ENCODE peak calls at places on chromosomes 16 and 17, in seven cellular contexts. One of them, this sample, is unnamed.
A peak's percentile ranks its signal among the peaks of the same experiment; 100 is the strongest.

GRCh38 chr16:85446846-85447656 is 166.1 kb upstream of the GSE1 start:
- DNase-seq in A549: no peak
- DNase-seq in AG04450: no peak
- DNase-seq in GM10248: peak; percentile 55
- DNase-seq in NCI-H1436: no peak
- DNase-seq in left lobe of liver: no peak
- DNase-seq in AG08395: no peak
- DNase-seq in this sample: no peak

GRCh38 chr17:40326014-40326831 is 17.2 kb downstream of the RARA start:
- DNase-seq in A549: no peak
- DNase-seq in AG04450: no peak
- DNase-seq in GM10248: no peak
- DNase-seq in NCI-H1436: no peak
- DNase-seq in left lobe of liver: peak; percentile 84
- DNase-seq in AG08395: no peak
- DNase-seq in this sample: no peak

GRCh38 chr16:66204761-66205160 is 161.7 kb upstream of the CDH5 start:
- DNase-seq in A549: no peak
- DNase-seq in AG04450: no peak
- DNase-seq in GM10248: no peak
- DNase-seq in NCI-H1436: no peak
- DNase-seq in left lobe of liver: no peak
- DNase-seq in AG08395: peak; percentile 50
- DNase-seq in this sample: no peak

GRCh38 chr17:51733166-51733565 is 425.3 kb downstream of the CA10 start:
- DNase-seq in A549: no peak
- DNase-seq in AG04450: no peak
- DNase-seq in GM10248: no peak
- DNase-seq in NCI-H1436: no peak
- DNase-seq in left lobe of liver: no peak
- DNase-seq in AG08395: no peak
- DNase-seq in this sample: no peak

GRCh38 chr17:80393491-80393890 is 21.5 kb upstream of the ENDOV start:
- DNase-seq in A549: no peak
- DNase-seq in AG04450: no peak
- DNase-seq in GM10248: no peak
- DNase-seq in NCI-H1436: no peak
- DNase-seq in left lobe of liver: no peak
- DNase-seq in AG08395: no peak
- DNase-seq in this sample: no peak

GRCh38 chr16:49495151-49495566 is 121.6 kb downstream of the C16orf78 start:
- DNase-seq in A549: no peak
- DNase-seq in AG04450: no peak
- DNase-seq in GM10248: no peak
- DNase-seq in NCI-H1436: no peak
- DNase-seq in left lobe of liver: peak; percentile 23
- DNase-seq in AG08395: no peak
- DNase-seq in this sample: no peak

GRCh38 chr16:978403-978802 is 3.2 kb upstream of the SOX8 start:
- DNase-seq in A549: no peak
- DNase-seq in AG04450: no peak
- DNase-seq in GM10248: no peak
- DNase-seq in NCI-H1436: no peak
- DNase-seq in left lobe of liver: no peak
- DNase-seq in AG08395: no peak
- DNase-seq in this sample: no peak

GRCh38 chr17:80198144-80198661 is 21.9 kb downstream of the SGSH start:
- DNase-seq in A549: no peak
- DNase-seq in AG04450: no peak
- DNase-seq in GM10248: no peak
- DNase-seq in NCI-H1436: no peak
- DNase-seq in left lobe of liver: no peak
- DNase-seq in AG08395: no peak
- DNase-seq in this sample: no peak

GRCh38 chr16:22008215-22009142 is 568 bp downstream of the MOSMO start:
- DNase-seq in A549: peak; percentile 16
- DNase-seq in AG04450: no peak
- DNase-seq in GM10248: no peak
- DNase-seq in NCI-H1436: no peak
- DNase-seq in left lobe of liver: peak; percentile 53
- DNase-seq in AG08395: peak; percentile 26
- DNase-seq in this sample: no peak

GRCh38 chr16:77414752-77415231 is 20.0 kb downstream of the ADAMTS18 start:
- DNase-seq in A549: peak; percentile 61
- DNase-seq in AG04450: no peak
- DNase-seq in GM10248: no peak
- DNase-seq in NCI-H1436: no peak
- DNase-seq in left lobe of liver: no peak
- DNase-seq in AG08395: no peak
- DNase-seq in this sample: no peak

GRCh38 chr16:10981697-10982216 is 37.4 kb downstream of the CLEC16A start:
- DNase-seq in A549: peak; percentile 53
- DNase-seq in AG04450: no peak
- DNase-seq in GM10248: peak; percentile 71
- DNase-seq in NCI-H1436: peak; percentile 80
- DNase-seq in left lobe of liver: no peak
- DNase-seq in AG08395: no peak
- DNase-seq in this sample: no peak

GRCh38 chr17:20092292-20092867 is 83.2 kb downstream of the SPECC1 start:
- DNase-seq in A549: no peak
- DNase-seq in AG04450: no peak
- DNase-seq in GM10248: no peak
- DNase-seq in NCI-H1436: peak; percentile 26
- DNase-seq in left lobe of liver: no peak
- DNase-seq in AG08395: no peak
- DNase-seq in this sample: no peak

GRCh38 chr16:85172465-85173071 is 60.3 kb upstream of the CIBAR2 start:
- DNase-seq in A549: peak; percentile 62
- DNase-seq in AG04450: no peak
- DNase-seq in GM10248: no peak
- DNase-seq in NCI-H1436: peak; percentile 29
- DNase-seq in left lobe of liver: peak; percentile 71
- DNase-seq in AG08395: peak; percentile 52
- DNase-seq in this sample: no peak

GRCh38 chr16:67104845-67105244 is 4.9 kb upstream of the PHAF1 start:
- DNase-seq in A549: no peak
- DNase-seq in AG04450: no peak
- DNase-seq in GM10248: no peak
- DNase-seq in NCI-H1436: no peak
- DNase-seq in left lobe of liver: no peak
- DNase-seq in AG08395: no peak
- DNase-seq in this sample: no peak

GRCh38 chr16:85651822-85652430 is 36.8 kb downstream of the GINS2 start:
- DNase-seq in A549: peak; percentile 61
- DNase-seq in AG04450: no peak
- DNase-seq in GM10248: no peak
- DNase-seq in NCI-H1436: peak; percentile 39
- DNase-seq in left lobe of liver: no peak
- DNase-seq in AG08395: no peak
- DNase-seq in this sample: no peak

GRCh38 chr16:54651851-54652770 is 278.6 kb upstream of the IRX5 start:
- DNase-seq in A549: no peak
- DNase-seq in AG04450: no peak
- DNase-seq in GM10248: no peak
- DNase-seq in NCI-H1436: no peak
- DNase-seq in left lobe of liver: no peak
- DNase-seq in AG08395: peak; percentile 19
- DNase-seq in this sample: no peak

GRCh38 chr16:53100131-53100748 is 45.4 kb downstream of the CHD9 start:
- DNase-seq in A549: no peak
- DNase-seq in AG04450: no peak
- DNase-seq in GM10248: no peak
- DNase-seq in NCI-H1436: no peak
- DNase-seq in left lobe of liver: no peak
- DNase-seq in AG08395: no peak
- DNase-seq in this sample: no peak

GRCh38 chr17:13416748-13417363 is 184.9 kb downstream of the HS3ST3A1 start:
- DNase-seq in A549: no peak
- DNase-seq in AG04450: no peak
- DNase-seq in GM10248: no peak
- DNase-seq in NCI-H1436: no peak
- DNase-seq in left lobe of liver: no peak
- DNase-seq in AG08395: no peak
- DNase-seq in this sample: no peak

GRCh38 chr17:9671559-9671958 is 26.2 kb downstream of the USP43 start:
- DNase-seq in A549: no peak
- DNase-seq in AG04450: no peak
- DNase-seq in GM10248: no peak
- DNase-seq in NCI-H1436: peak; percentile 89
- DNase-seq in left lobe of liver: no peak
- DNase-seq in AG08395: no peak
- DNase-seq in this sample: no peak

GRCh38 chr17:77151236-77151635 is 10.5 kb downstream of the SEC14L1 start:
- DNase-seq in A549: no peak
- DNase-seq in AG04450: no peak
- DNase-seq in GM10248: no peak
- DNase-seq in NCI-H1436: no peak
- DNase-seq in left lobe of liver: no peak
- DNase-seq in AG08395: no peak
- DNase-seq in this sample: no peak

GRCh38 chr17:12536021-12536420 is 129.7 kb upstream of the MYOCD start:
- DNase-seq in A549: peak; percentile 18
- DNase-seq in AG04450: no peak
- DNase-seq in GM10248: no peak
- DNase-seq in NCI-H1436: no peak
- DNase-seq in left lobe of liver: no peak
- DNase-seq in AG08395: no peak
- DNase-seq in this sample: no peak

GRCh38 chr17:50834126-50834785 is 1.1 kb upstream of the WFIKKN2 start:
- DNase-seq in A549: no peak
- DNase-seq in AG04450: no peak
- DNase-seq in GM10248: no peak
- DNase-seq in NCI-H1436: no peak
- DNase-seq in left lobe of liver: no peak
- DNase-seq in AG08395: no peak
- DNase-seq in this sample: no peak

GRCh38 chr17:9444687-9445086 is 130.9 kb downstream of the STX8 start:
- DNase-seq in A549: no peak
- DNase-seq in AG04450: no peak
- DNase-seq in GM10248: no peak
- DNase-seq in NCI-H1436: no peak
- DNase-seq in left lobe of liver: no peak
- DNase-seq in AG08395: no peak
- DNase-seq in this sample: no peak

GRCh38 chr17:61456688-61457225 is 4.5 kb downstream of the TBX4 start:
- DNase-seq in A549: no peak
- DNase-seq in AG04450: no peak
- DNase-seq in GM10248: no peak
- DNase-seq in NCI-H1436: no peak
- DNase-seq in left lobe of liver: peak; percentile 32
- DNase-seq in AG08395: no peak
- DNase-seq in this sample: no peak

GRCh38 chr17:59890720-59891119 is 2.0 kb downstream of the TUBD1 start:
- DNase-seq in A549: peak; percentile 58
- DNase-seq in AG04450: no peak
- DNase-seq in GM10248: no peak
- DNase-seq in NCI-H1436: no peak
- DNase-seq in left lobe of liver: no peak
- DNase-seq in AG08395: peak; percentile 33
- DNase-seq in this sample: peak; percentile 17

GRCh38 chr16:50771366-50771765 is 29.5 kb downstream of the CYLD start:
- DNase-seq in A549: no peak
- DNase-seq in AG04450: peak; percentile 21
- DNase-seq in GM10248: no peak
- DNase-seq in NCI-H1436: no peak
- DNase-seq in left lobe of liver: no peak
- DNase-seq in AG08395: peak; percentile 52
- DNase-seq in this sample: peak; percentile 33

GRCh38 chr17:44687752-44688151 is 1.8 kb downstream of the CCDC43 start:
- DNase-seq in A549: no peak
- DNase-seq in AG04450: no peak
- DNase-seq in GM10248: no peak
- DNase-seq in NCI-H1436: no peak
- DNase-seq in left lobe of liver: no peak
- DNase-seq in AG08395: no peak
- DNase-seq in this sample: no peak

GRCh38 chr16:841455-842060 is 41.0 kb upstream of the GNG13 start:
- DNase-seq in A549: no peak
- DNase-seq in AG04450: no peak
- DNase-seq in GM10248: no peak
- DNase-seq in NCI-H1436: no peak
- DNase-seq in left lobe of liver: no peak
- DNase-seq in AG08395: no peak
- DNase-seq in this sample: no peak

GRCh38 chr16:11824362-11824761 is 27.0 kb downstream of the RSL1D1 start:
- DNase-seq in A549: peak; percentile 21
- DNase-seq in AG04450: no peak
- DNase-seq in GM10248: no peak
- DNase-seq in NCI-H1436: no peak
- DNase-seq in left lobe of liver: no peak
- DNase-seq in AG08395: peak; percentile 44
- DNase-seq in this sample: peak; percentile 16

GRCh38 chr17:4709794-4710692 is at the start of gene ARRB2:
- DNase-seq in A549: peak; percentile 100
- DNase-seq in AG04450: peak; percentile 97
- DNase-seq in GM10248: peak; percentile 98
- DNase-seq in NCI-H1436: peak; percentile 98
- DNase-seq in left lobe of liver: peak; percentile 98
- DNase-seq in AG08395: peak; percentile 99
- DNase-seq in this sample: peak; percentile 93

GRCh38 chr17:1574697-1575471 is 12.3 kb upstream of the PITPNA start:
- DNase-seq in A549: no peak
- DNase-seq in AG04450: no peak
- DNase-seq in GM10248: no peak
- DNase-seq in NCI-H1436: no peak
- DNase-seq in left lobe of liver: no peak
- DNase-seq in AG08395: no peak
- DNase-seq in this sample: no peak

GRCh38 chr17:74490716-74491115 is 24.3 kb downstream of the CD300A start:
- DNase-seq in A549: no peak
- DNase-seq in AG04450: no peak
- DNase-seq in GM10248: peak; percentile 1
- DNase-seq in NCI-H1436: no peak
- DNase-seq in left lobe of liver: peak; percentile 26
- DNase-seq in AG08395: no peak
- DNase-seq in this sample: no peak

GRCh38 chr16:50675686-50676610 is 5.2 kb downstream of the SNX20 start:
- DNase-seq in A549: no peak
- DNase-seq in AG04450: no peak
- DNase-seq in GM10248: no peak
- DNase-seq in NCI-H1436: no peak
- DNase-seq in left lobe of liver: no peak
- DNase-seq in AG08395: no peak
- DNase-seq in this sample: no peak

GRCh38 chr17:76404256-76404655 is 19.8 kb downstream of the SPHK1 start:
- DNase-seq in A549: no peak
- DNase-seq in AG04450: no peak
- DNase-seq in GM10248: no peak
- DNase-seq in NCI-H1436: no peak
- DNase-seq in left lobe of liver: no peak
- DNase-seq in AG08395: no peak
- DNase-seq in this sample: no peak

GRCh38 chr17:45836047-45837044 is 8.3 kb upstream of the SPPL2C start:
- DNase-seq in A549: no peak
- DNase-seq in AG04450: no peak
- DNase-seq in GM10248: no peak
- DNase-seq in NCI-H1436: no peak
- DNase-seq in left lobe of liver: no peak
- DNase-seq in AG08395: no peak
- DNase-seq in this sample: no peak